ENCODE peak calls at places on chromosomes 11 and 22, in four cellular contexts. One of them, this sample, is unnamed.
A peak's percentile ranks its signal among the peaks of the same experiment; 100 is the strongest.

GRCh38 chr11:18720811-18721575 is 5.0 kb downstream of the IGSF22 start:
- DNase-seq in progenitor cell of endocrine pancreas: peak; percentile 62
- DNase-seq in GM13977: peak; percentile 75
- DNase-seq in A549: peak; percentile 76
- DNase-seq in this sample: peak; percentile 76

GRCh38 chr11:114353448-114353847 is 46.9 kb downstream of the C11orf71 start:
- DNase-seq in progenitor cell of endocrine pancreas: no peak
- DNase-seq in GM13977: no peak
- DNase-seq in A549: no peak
- DNase-seq in this sample: no peak

GRCh38 chr11:32527191-32527590 is 56.4 kb upstream of the EIF3M start:
- DNase-seq in progenitor cell of endocrine pancreas: no peak
- DNase-seq in GM13977: no peak
- DNase-seq in A549: no peak
- DNase-seq in this sample: no peak

GRCh38 chr11:119608781-119609180 is 120.2 kb downstream of the NECTIN1 start:
- DNase-seq in progenitor cell of endocrine pancreas: no peak
- DNase-seq in GM13977: no peak
- DNase-seq in A549: no peak
- DNase-seq in this sample: no peak

GRCh38 chr22:50250555-50251471 is at the start of gene HDAC10:
- DNase-seq in progenitor cell of endocrine pancreas: peak; percentile 76
- DNase-seq in GM13977: peak; percentile 96
- DNase-seq in A549: no peak
- DNase-seq in this sample: no peak

GRCh38 chr22:35642305-35642741 is 5.9 kb upstream of the APOL6 start:
- DNase-seq in progenitor cell of endocrine pancreas: no peak
- DNase-seq in GM13977: no peak
- DNase-seq in A549: no peak
- DNase-seq in this sample: no peak

GRCh38 chr11:126530416-126530815 is 174.9 kb downstream of the ST3GAL4 start:
- DNase-seq in progenitor cell of endocrine pancreas: no peak
- DNase-seq in GM13977: no peak
- DNase-seq in A549: no peak
- DNase-seq in this sample: no peak

GRCh38 chr11:65856689-65857499 is 1.1 kb downstream of the CFL1 start:
- DNase-seq in progenitor cell of endocrine pancreas: peak; percentile 48
- DNase-seq in GM13977: peak; percentile 82
- DNase-seq in A549: no peak
- DNase-seq in this sample: peak; percentile 65

GRCh38 chr11:19869946-19870589 is 157.4 kb downstream of the NAV2 start:
- DNase-seq in progenitor cell of endocrine pancreas: no peak
- DNase-seq in GM13977: no peak
- DNase-seq in A549: no peak
- DNase-seq in this sample: no peak

GRCh38 chr11:47130541-47130940 is 46.1 kb downstream of the ARFGAP2 start:
- DNase-seq in progenitor cell of endocrine pancreas: no peak
- DNase-seq in GM13977: no peak
- DNase-seq in A549: no peak
- DNase-seq in this sample: no peak

GRCh38 chr11:64043545-64043944 is 7.8 kb downstream of the FLRT1 start:
- DNase-seq in progenitor cell of endocrine pancreas: no peak
- DNase-seq in GM13977: no peak
- DNase-seq in A549: no peak
- DNase-seq in this sample: no peak

DNA sequence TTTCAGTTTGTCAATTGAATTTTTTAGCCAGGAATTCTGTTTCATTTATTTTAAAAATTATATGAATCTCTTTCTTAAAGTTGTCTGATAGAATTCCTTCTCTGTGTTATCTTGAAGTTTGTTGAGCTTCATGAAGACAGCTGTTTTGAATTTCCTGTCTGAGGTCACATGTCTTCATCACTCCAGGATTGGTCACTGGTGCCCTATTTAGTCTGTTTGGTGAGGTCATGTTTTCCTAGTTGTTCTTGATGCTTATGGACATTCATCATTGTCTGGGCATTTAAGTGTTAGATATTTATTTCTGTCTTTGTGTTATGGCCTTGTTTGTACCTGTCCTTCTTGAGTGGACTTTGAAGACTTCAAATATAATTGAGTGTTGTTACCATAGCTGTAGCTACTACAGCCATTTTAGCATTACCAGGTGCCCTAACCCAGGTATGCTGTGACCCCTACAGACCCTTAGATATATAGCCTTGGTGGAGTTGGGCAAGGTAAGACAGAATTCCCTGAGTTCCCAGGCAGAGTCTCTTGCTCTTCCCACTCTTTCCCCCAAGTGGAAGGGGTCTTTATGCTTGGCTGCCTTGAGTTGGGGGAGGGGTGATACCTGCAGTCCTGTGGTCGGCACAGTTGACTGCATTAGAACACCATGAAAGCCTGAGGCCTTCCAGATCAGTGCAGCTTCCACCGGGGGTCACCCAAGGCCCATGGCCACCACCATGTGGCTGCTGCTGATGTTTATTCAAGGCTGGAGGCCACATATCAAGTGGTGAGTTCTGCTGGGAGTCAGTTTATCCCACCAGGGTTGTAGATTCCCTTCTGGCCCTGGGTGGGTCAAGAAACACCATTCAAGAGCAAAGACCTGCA is 229.6 kb downstream of the DYNC2H1 start:
- DNase-seq in progenitor cell of endocrine pancreas: no peak
- DNase-seq in GM13977: no peak
- DNase-seq in A549: no peak
- DNase-seq in this sample: no peak
- TF ChIP-seq CTCF in progenitor cell of endocrine pancreas: no peak
- TF ChIP-seq CTCF in GM13977: no peak
- TF ChIP-seq CTCF in A549: no peak
- TF ChIP-seq CTCF in this sample: no peak

GRCh38 chr22:43090130-43090789 is 1.1 kb upstream of the TTLL1 start:
- DNase-seq in progenitor cell of endocrine pancreas: no peak
- DNase-seq in GM13977: peak; percentile 87
- DNase-seq in A549: peak; percentile 82
- DNase-seq in this sample: no peak
- TF ChIP-seq CTCF in progenitor cell of endocrine pancreas: no peak
- TF ChIP-seq CTCF in GM13977: peak; percentile 59
- TF ChIP-seq CTCF in A549: peak; percentile 71
- TF ChIP-seq CTCF in this sample: no peak

GRCh38 chr11:102306048-102306575 is 11.2 kb upstream of the BIRC3 start:
- DNase-seq in progenitor cell of endocrine pancreas: no peak
- DNase-seq in GM13977: no peak
- DNase-seq in A549: peak; percentile 51
- DNase-seq in this sample: no peak
- TF ChIP-seq CTCF in progenitor cell of endocrine pancreas: no peak
- TF ChIP-seq CTCF in GM13977: no peak
- TF ChIP-seq CTCF in A549: peak; percentile 11
- TF ChIP-seq CTCF in this sample: no peak

GRCh38 chr11:115984228-115984627 is 480.0 kb upstream of the CADM1 start:
- DNase-seq in progenitor cell of endocrine pancreas: no peak
- DNase-seq in GM13977: no peak
- DNase-seq in A549: no peak
- DNase-seq in this sample: no peak

GRCh38 chr11:115993613-115994012 is 489.4 kb upstream of the CADM1 start:
- DNase-seq in progenitor cell of endocrine pancreas: no peak
- DNase-seq in GM13977: no peak
- DNase-seq in A549: no peak
- DNase-seq in this sample: no peak

GRCh38 chr11:115985896-115986295 is 481.7 kb upstream of the CADM1 start:
- DNase-seq in progenitor cell of endocrine pancreas: no peak
- DNase-seq in GM13977: no peak
- DNase-seq in A549: no peak
- DNase-seq in this sample: no peak

DNA sequence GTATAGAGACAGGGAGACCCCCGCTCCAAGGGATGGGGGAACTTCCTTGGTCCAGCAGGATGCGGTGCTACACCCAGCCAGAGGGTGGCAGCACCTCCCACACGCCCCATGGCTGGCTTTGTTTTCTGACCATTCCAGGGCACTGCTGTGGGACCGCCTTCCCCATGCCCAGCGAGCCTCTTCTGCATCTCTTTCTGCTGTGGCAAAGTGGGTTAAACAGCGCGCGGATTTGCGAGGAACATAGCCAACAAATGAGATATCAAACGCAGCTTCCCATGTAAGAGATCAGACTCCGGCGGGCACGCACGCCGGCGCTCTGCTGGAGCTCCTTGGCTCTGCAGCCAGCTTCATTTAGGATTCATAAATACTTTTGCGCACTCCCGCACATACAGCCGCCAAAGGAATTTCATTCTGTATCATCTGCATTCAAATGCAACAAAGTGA is 485.8 kb upstream of the CADM1 start:
- DNase-seq in progenitor cell of endocrine pancreas: no peak
- DNase-seq in GM13977: peak; percentile 60
- DNase-seq in A549: no peak
- DNase-seq in this sample: no peak
- TF ChIP-seq CTCF in progenitor cell of endocrine pancreas: peak; percentile 67
- TF ChIP-seq CTCF in GM13977: peak; percentile 83
- TF ChIP-seq CTCF in A549: no peak
- TF ChIP-seq CTCF in this sample: no peak

GRCh38 chr22:45968003-45968650 is 8.8 kb downstream of the WNT7B start:
- DNase-seq in progenitor cell of endocrine pancreas: no peak
- DNase-seq in GM13977: no peak
- DNase-seq in A549: no peak
- DNase-seq in this sample: no peak

GRCh38 chr22:45969801-45970464 is 7.0 kb downstream of the WNT7B start:
- DNase-seq in progenitor cell of endocrine pancreas: no peak
- DNase-seq in GM13977: peak; percentile 33
- DNase-seq in A549: no peak
- DNase-seq in this sample: no peak

GRCh38 chr22:45968751-45969413 is 8.1 kb downstream of the WNT7B start:
- DNase-seq in progenitor cell of endocrine pancreas: no peak
- DNase-seq in GM13977: no peak
- DNase-seq in A549: peak; percentile 77
- DNase-seq in this sample: no peak

GRCh38 chr22:45970709-45971388 is 6.1 kb downstream of the WNT7B start:
- DNase-seq in progenitor cell of endocrine pancreas: no peak
- DNase-seq in GM13977: no peak
- DNase-seq in A549: no peak
- DNase-seq in this sample: no peak

GRCh38 chr22:45969414-45969799 is 7.6 kb downstream of the WNT7B start:
- DNase-seq in progenitor cell of endocrine pancreas: no peak
- DNase-seq in GM13977: peak; percentile 33
- DNase-seq in A549: no peak
- DNase-seq in this sample: no peak
- TF ChIP-seq CTCF in progenitor cell of endocrine pancreas: peak; percentile 37
- TF ChIP-seq CTCF in GM13977: no peak
- TF ChIP-seq CTCF in A549: no peak
- TF ChIP-seq CTCF in this sample: no peak

GRCh38 chr22:48440673-48441552 is 1386.8 kb downstream of the BRD1 start:
- DNase-seq in progenitor cell of endocrine pancreas: no peak
- DNase-seq in GM13977: no peak
- DNase-seq in A549: no peak
- DNase-seq in this sample: no peak

GRCh38 chr22:48444320-48445112 is 1383.2 kb downstream of the BRD1 start:
- DNase-seq in progenitor cell of endocrine pancreas: no peak
- DNase-seq in GM13977: no peak
- DNase-seq in A549: no peak
- DNase-seq in this sample: no peak

GRCh38 chr22:48443680-48444079 is 1384.0 kb downstream of the BRD1 start:
- DNase-seq in progenitor cell of endocrine pancreas: no peak
- DNase-seq in GM13977: no peak
- DNase-seq in A549: no peak
- DNase-seq in this sample: no peak

GRCh38 chr22:48441553-48441850 is 1386.2 kb downstream of the BRD1 start:
- DNase-seq in progenitor cell of endocrine pancreas: no peak
- DNase-seq in GM13977: no peak
- DNase-seq in A549: no peak
- DNase-seq in this sample: no peak

GRCh38 chr22:48442663-48443062 is 1385.0 kb downstream of the BRD1 start:
- DNase-seq in progenitor cell of endocrine pancreas: no peak
- DNase-seq in GM13977: no peak
- DNase-seq in A549: no peak
- DNase-seq in this sample: no peak
- TF ChIP-seq CTCF in progenitor cell of endocrine pancreas: no peak
- TF ChIP-seq CTCF in GM13977: no peak
- TF ChIP-seq CTCF in A549: no peak
- TF ChIP-seq CTCF in this sample: no peak

DNA sequence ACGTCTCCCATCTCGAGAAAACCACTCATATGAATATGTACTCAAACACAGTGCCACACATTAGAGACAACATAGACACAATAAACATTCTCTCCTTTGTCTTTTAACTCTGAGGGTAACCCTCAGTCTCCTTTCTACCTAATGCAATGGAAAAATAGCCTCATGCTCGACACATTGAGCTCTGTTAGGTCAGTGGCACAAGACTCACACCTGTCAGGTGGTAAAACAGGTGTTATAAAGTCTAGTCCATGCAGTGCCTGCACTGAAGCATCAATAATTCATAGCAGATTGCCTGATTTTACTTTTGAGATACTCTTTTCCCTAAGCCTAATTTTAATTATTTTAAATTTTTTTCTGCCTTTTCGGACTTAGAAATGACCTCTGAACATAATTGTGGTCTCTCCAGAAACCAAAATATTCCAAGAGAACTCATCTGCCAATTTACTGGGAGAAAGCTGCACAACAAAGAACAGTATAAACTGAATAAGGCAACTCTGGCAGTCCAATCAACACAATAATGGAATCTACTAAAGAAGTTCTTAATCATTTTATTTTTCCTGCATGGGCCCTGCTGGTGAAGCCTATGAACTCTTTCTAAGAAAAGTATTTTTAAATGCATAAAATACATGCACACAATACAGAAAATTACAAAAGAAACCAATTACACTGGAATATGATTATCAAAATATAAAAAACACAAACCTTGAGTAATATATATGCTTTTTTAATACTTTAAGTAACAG is 9.9 kb downstream of the RDX start:
- DNase-seq in progenitor cell of endocrine pancreas: no peak
- DNase-seq in GM13977: no peak
- DNase-seq in A549: no peak
- DNase-seq in this sample: no peak
- TF ChIP-seq CTCF in progenitor cell of endocrine pancreas: no peak
- TF ChIP-seq CTCF in GM13977: no peak
- TF ChIP-seq CTCF in A549: no peak
- TF ChIP-seq CTCF in this sample: no peak

DNA sequence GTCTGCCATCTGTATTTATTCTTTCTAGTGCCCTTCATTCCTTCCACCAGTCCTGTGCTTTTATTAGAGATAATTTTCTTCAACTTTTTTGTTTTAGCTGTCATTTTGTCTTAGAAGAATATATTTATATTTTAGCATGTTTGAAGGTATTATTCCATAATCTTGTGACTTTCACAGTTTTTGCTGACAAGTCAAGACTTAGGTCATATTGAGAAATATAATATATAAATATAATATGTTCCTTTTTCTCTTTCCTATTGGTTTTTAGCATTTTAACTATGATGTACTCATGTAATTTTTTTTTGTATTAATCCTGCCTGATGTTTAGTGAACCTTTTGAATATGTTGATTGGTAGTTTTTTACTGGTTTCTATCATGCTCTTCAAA is 55.9 kb downstream of the CYP2R1 start:
- DNase-seq in progenitor cell of endocrine pancreas: no peak
- DNase-seq in GM13977: no peak
- DNase-seq in A549: no peak
- DNase-seq in this sample: no peak
- TF ChIP-seq CTCF in progenitor cell of endocrine pancreas: no peak
- TF ChIP-seq CTCF in GM13977: no peak
- TF ChIP-seq CTCF in A549: no peak
- TF ChIP-seq CTCF in this sample: no peak